ENCODE peak calls at places on chromosome X, in nine cellular contexts. I is lung; R is AG08395; M is stimulated activated CD8-positive, alpha-beta memory T cell treated with anti-CD3 and anti-CD28 coated beads, Interleukin-4, amount 100 ng/mL, for 24 hours; C is PC-3; P is foreskin fibroblast; T is stimulated activated CD4-positive, alpha-beta T cell treated with anti-CD3 and anti-CD28 coated beads, TNF-alpha, amount 100 ng/mL, for 24 hours; Z is AG09319; W is KG1. Q is an unnamed sample.
A peak's percentile ranks its signal among the peaks of the same experiment; 100 is the strongest.

GRCh38 chrX:23901805-23902204 is 5.9 kb downstream of the APOO start:
- DNase-seq in M (no peak), Z (peak; percentile 45), I (peak; percentile 45), P (peak; percentile 64), W (peak; percentile 4), R (peak; percentile 67), C (peak; percentile 70), T (no peak), Q (peak; percentile 60)

GRCh38 chrX:40176979-40177430 is 79.2 kb upstream of the BCOR start:
- DNase-seq in R (peak; percentile 19), W (no peak), T (no peak), Z (no peak), P (no peak), I (no peak), M (no peak), C (no peak), Q (no peak)

GRCh38 chrX:7139202-7140081 is 8.1 kb upstream of the STS start:
- DNase-seq in M (no peak), Z (no peak), W (no peak), C (peak; percentile 39), I (no peak), T (no peak), P (peak; percentile 86), R (peak; percentile 70), Q (no peak)

GRCh38 chrX:129706395-129707072 is 32.2 kb upstream of the XPNPEP2 start:
- DNase-seq in C (peak; percentile 30), M (no peak), R (no peak), W (no peak), P (no peak), Z (no peak), T (no peak), I (no peak), Q (no peak)

GRCh38 chrX:47234583-47234982 is 1.8 kb downstream of the USP11 start:
- DNase-seq in I (no peak), C (no peak), P (no peak), R (no peak), M (no peak), T (no peak), Z (no peak), W (no peak), Q (no peak)

GRCh38 chrX:148517191-148517590 is 16.8 kb downstream of the AFF2 start:
- DNase-seq in P (no peak), R (peak; percentile 12), C (no peak), I (no peak), M (no peak), T (no peak), W (no peak), Z (no peak), Q (no peak)

GRCh38 chrX:17674611-17675010 is 62.7 kb upstream of the SCML1 start:
- DNase-seq in M (no peak), T (no peak), P (no peak), R (no peak), W (no peak), C (no peak), Z (no peak), I (no peak), Q (no peak)

GRCh38 chrX:67674741-67675140 is 130.9 kb downstream of the AR start:
- DNase-seq in M (no peak), Z (no peak), T (no peak), C (no peak), I (no peak), W (no peak), P (no peak), R (no peak), Q (no peak)

GRCh38 chrX:72128881-72129280 is 2.8 kb downstream of the RTL5 start:
- DNase-seq in T (no peak), P (no peak), C (peak; percentile 44), M (peak; percentile 7), I (no peak), W (no peak), R (peak; percentile 16), Z (no peak), Q (no peak)

GRCh38 chrX:85836868-85837267 is 210.5 kb downstream of the CHM start:
- DNase-seq in W (no peak), R (peak; percentile 2), C (peak; percentile 31), I (no peak), Z (peak; percentile 3), M (no peak), P (peak; percentile 1), T (no peak), Q (no peak)

GRCh38 chrX:133726211-133726630 is 259.2 kb downstream of the GPC3 start:
- DNase-seq in Z (peak; percentile 18), T (no peak), C (peak; percentile 93), R (peak; percentile 57), W (no peak), M (no peak), P (peak; percentile 47), I (no peak), Q (no peak)

GRCh38 chrX:154738013-154738738 is 12.7 kb downstream of the GAB3 start:
- DNase-seq in T (no peak), M (no peak), R (peak; percentile 55), Z (no peak), I (no peak), C (peak; percentile 70), P (peak; percentile 73), W (peak; percentile 15), Q (no peak)

GRCh38 chrX:39725928-39726619 is 371.7 kb downstream of the BCOR start:
- DNase-seq in P (peak; percentile 67), R (peak; percentile 78), C (peak; percentile 35), I (no peak), W (no peak), M (no peak), T (no peak), Z (no peak), Q (no peak)

Q was measured in GM12878.